ENCODE peak calls at places on chromosomes 6 and 20, in five cellular contexts. W, V, P, Z and O are unnamed samples.
A peak's percentile ranks its signal among the peaks of the same experiment; 100 is the strongest.

GRCh38 chr20:61724376-61724775 is 341.3 kb downstream of the TAF4 start:
- DNase-seq in W (no peak), V (peak; percentile 49), P (no peak), Z (no peak), O (no peak)

GRCh38 chr6:8180327-8181161 is 78.2 kb upstream of the EEF1E1 start:
- DNase-seq in W (no peak), V (no peak), P (peak; percentile 85), Z (no peak), O (no peak)

GRCh38 chr6:26065952-26066380 is 21.3 kb upstream of the HFE start:
- DNase-seq in W (no peak), V (peak; percentile 56), P (peak; percentile 90), Z (peak; percentile 69), O (peak; percentile 55)

GRCh38 chr6:111743318-111743717 is 129.9 kb downstream of the FYN start:
- DNase-seq in W (no peak), V (no peak), P (no peak), Z (no peak), O (no peak)

GRCh38 chr20:14919473-14920157 is 582.2 kb upstream of the FLRT3 start:
- DNase-seq in W (no peak), V (no peak), P (no peak), Z (no peak), O (peak; percentile 18)

GRCh38 chr6:34526241-34526972 is 29.7 kb downstream of the SPDEF start:
- DNase-seq in W (no peak), V (no peak), P (no peak), Z (no peak), O (no peak)

GRCh38 chr20:50520222-50520877 is 10.2 kb downstream of the PTPN1 start:
- DNase-seq in W (no peak), V (no peak), P (no peak), Z (no peak), O (no peak)

GRCh38 chr6:30684386-30685156 is 1.9 kb downstream of the PPP1R18 start:
- DNase-seq in W (peak; percentile 53), V (peak; percentile 48), P (peak; percentile 62), Z (peak; percentile 58), O (no peak)

GRCh38 chr6:107820571-107821261 is 3.4 kb downstream of the SCML4 start:
- DNase-seq in W (no peak), V (no peak), P (no peak), Z (no peak), O (no peak)

GRCh38 chr6:168032383-168032760 is 34.9 kb downstream of the KIF25 start:
- DNase-seq in W (no peak), V (no peak), P (peak; percentile 69), Z (peak; percentile 12), O (no peak)

GRCh38 chr20:43894531-43894930 is 20.1 kb upstream of the TOX2 start:
- DNase-seq in W (no peak), V (no peak), P (no peak), Z (no peak), O (no peak)

GRCh38 chr6:122631571-122632249 is 21.5 kb downstream of the PKIB start:
- DNase-seq in W (no peak), V (no peak), P (no peak), Z (no peak), O (no peak)

GRCh38 chr6:73854998-73855718 is 159.2 kb downstream of the CD109 start:
- DNase-seq in W (no peak), V (peak; percentile 33), P (peak; percentile 87), Z (no peak), O (no peak)

GRCh38 chr20:44598413-44599290 is 16.3 kb downstream of the PKIG start:
- DNase-seq in W (peak; percentile 64), V (no peak), P (peak; percentile 36), Z (no peak), O (no peak)

GRCh38 chr6:160222491-160222890 is 36.1 kb downstream of the SLC22A2 start:
- DNase-seq in W (no peak), V (no peak), P (no peak), Z (no peak), O (no peak)

GRCh38 chr6:27940766-27941165 is 16.3 kb upstream of the OR2B6 start:
- DNase-seq in W (no peak), V (no peak), P (no peak), Z (no peak), O (no peak)

GRCh38 chr20:39829713-39830112 is 859.3 kb downstream of the MAFB start:
- DNase-seq in W (no peak), V (no peak), P (no peak), Z (no peak), O (no peak)

GRCh38 chr20:31861346-31862156 is 8.8 kb downstream of the DUSP15 start:
- DNase-seq in W (peak; percentile 73), V (peak; percentile 81), P (no peak), Z (no peak), O (peak; percentile 85)

GRCh38 chr6:2732503-2733089 is 18.1 kb downstream of the MYLK4 start:
- DNase-seq in W (no peak), V (no peak), P (no peak), Z (no peak), O (no peak)

GRCh38 chr6:22062807-22063408 is 233.9 kb downstream of the PRL start:
- DNase-seq in W (no peak), V (no peak), P (no peak), Z (no peak), O (no peak)

GRCh38 chr6:149935668-149936067 is 6.1 kb upstream of the ULBP2 start:
- DNase-seq in W (no peak), V (no peak), P (no peak), Z (no peak), O (no peak)

GRCh38 chr6:104896914-104897313 is 37.2 kb upstream of the HACE1 start:
- DNase-seq in W (no peak), V (no peak), P (peak; percentile 11), Z (no peak), O (no peak)

GRCh38 chr6:6661684-6662083 is 73.2 kb downstream of the LY86 start:
- DNase-seq in W (no peak), V (no peak), P (peak; percentile 75), Z (peak; percentile 78), O (no peak)

GRCh38 chr6:252775-253526 is 39.3 kb upstream of the DUSP22 start:
- DNase-seq in W (no peak), V (no peak), P (no peak), Z (no peak), O (no peak)

GRCh38 chr6:36289281-36290018 is 19.6 kb downstream of the PNPLA1 start:
- DNase-seq in W (no peak), V (no peak), P (no peak), Z (no peak), O (no peak)

GRCh38 chr20:12764053-12764452 is 244.7 kb upstream of the SPTLC3 start:
- DNase-seq in W (no peak), V (no peak), P (no peak), Z (no peak), O (no peak)

GRCh38 chr6:81790034-81790433 is 37.6 kb upstream of the TENT5A start:
- DNase-seq in W (no peak), V (no peak), P (no peak), Z (no peak), O (no peak)

GRCh38 chr6:81786159-81786558 is 33.7 kb upstream of the TENT5A start:
- DNase-seq in W (no peak), V (no peak), P (no peak), Z (no peak), O (no peak)

GRCh38 chr6:81789303-81789702 is 36.8 kb upstream of the TENT5A start:
- DNase-seq in W (no peak), V (no peak), P (no peak), Z (no peak), O (no peak)

GRCh38 chr6:81787313-81788068 is 35.0 kb upstream of the TENT5A start:
- DNase-seq in W (no peak), V (no peak), P (peak; percentile 56), Z (no peak), O (no peak)

DNA sequence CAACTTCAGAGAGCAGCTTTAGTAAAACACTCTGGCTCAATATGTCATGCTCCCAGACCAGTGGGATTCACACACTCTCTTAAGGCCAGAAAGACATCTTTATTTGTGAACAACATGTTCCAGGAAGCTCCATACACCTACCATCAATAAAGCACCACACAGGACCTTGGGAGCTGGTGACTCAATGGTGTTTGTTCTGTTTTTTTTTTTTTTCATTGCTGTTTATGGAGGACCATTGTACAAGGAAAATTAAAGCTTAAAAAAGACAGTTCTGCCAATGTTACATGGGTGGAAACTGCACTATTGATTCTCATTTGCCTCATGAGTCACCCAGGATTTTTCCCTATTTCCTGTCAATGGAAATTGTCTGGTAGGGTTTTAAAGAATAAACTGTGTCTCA is 36.3 kb upstream of the TENT5A start:
- DNase-seq in W (no peak), V (no peak), P (peak; percentile 30), Z (no peak), O (no peak)
- TF ChIP-seq CTCF in W (no peak), V (no peak), P (no peak), Z (no peak), O (no peak)

DNA sequence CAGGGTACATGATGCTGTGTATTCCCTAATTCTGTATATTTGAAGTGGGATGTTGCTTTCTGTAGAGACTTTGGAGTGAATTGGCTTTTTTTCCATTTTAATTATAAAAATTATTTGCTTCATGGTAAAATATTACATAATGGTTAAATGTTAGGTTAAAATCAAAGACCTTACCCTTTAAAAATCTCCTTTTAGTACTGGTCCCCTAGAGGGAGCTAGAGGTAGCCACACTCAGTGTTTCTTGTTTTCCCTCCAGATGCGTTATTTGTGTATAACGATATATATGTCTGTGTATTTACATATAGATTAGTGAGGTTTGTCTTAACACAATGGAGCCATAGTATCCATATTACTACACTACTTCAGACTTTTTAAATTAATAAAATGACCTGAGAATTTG is 146.7 kb downstream of the PLCB4 start:
- DNase-seq in W (no peak), V (no peak), P (peak; percentile 24), Z (no peak), O (no peak)
- TF ChIP-seq CTCF in W (peak; percentile 24), V (no peak), P (peak; percentile 27), Z (no peak), O (peak; percentile 45)

DNA sequence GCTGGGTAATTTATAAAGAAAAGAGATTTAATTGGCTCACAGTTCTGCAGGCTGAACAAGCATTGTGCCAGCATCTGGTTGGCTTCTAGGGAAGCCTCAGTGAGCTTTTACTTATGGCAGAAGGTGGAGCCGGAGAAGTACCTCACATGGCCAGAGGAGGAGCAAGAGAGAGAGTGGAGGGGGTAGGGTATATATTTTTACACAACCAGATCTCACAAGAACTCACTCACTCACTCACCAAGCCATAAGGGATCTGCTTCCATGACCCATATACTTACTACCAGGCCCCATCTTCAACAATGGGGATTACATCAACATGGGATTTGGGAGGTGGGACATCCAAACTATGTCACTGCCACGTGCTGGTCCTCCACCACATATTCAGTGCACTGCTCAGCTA is 152.6 kb upstream of the PRND start:
- DNase-seq in W (no peak), V (no peak), P (no peak), Z (no peak), O (no peak)
- TF ChIP-seq CTCF in W (no peak), V (no peak), P (peak; percentile 35), Z (no peak), O (peak; percentile 33)

GRCh38 chr6:5532941-5533340 is 271.6 kb downstream of the FARS2 start:
- DNase-seq in W (no peak), V (no peak), P (no peak), Z (no peak), O (no peak)

GRCh38 chr6:5525209-5525608 is 263.9 kb downstream of the FARS2 start:
- DNase-seq in W (no peak), V (no peak), P (peak; percentile 57), Z (no peak), O (no peak)

GRCh38 chr6:5529733-5530132 is 268.4 kb downstream of the FARS2 start:
- DNase-seq in W (no peak), V (no peak), P (peak; percentile 39), Z (no peak), O (no peak)

GRCh38 chr6:5531853-5532375 is 270.6 kb downstream of the FARS2 start:
- DNase-seq in W (no peak), V (no peak), P (no peak), Z (no peak), O (no peak)

GRCh38 chr6:5529015-5529414 is 267.7 kb downstream of the FARS2 start:
- DNase-seq in W (no peak), V (no peak), P (peak; percentile 18), Z (no peak), O (no peak)
- TF ChIP-seq CTCF in W (no peak), V (no peak), P (no peak), Z (no peak), O (no peak)